ENCODE peak calls at places on chromosomes 7 and 10, in five cellular contexts. A, M, O, F and Q are unnamed samples.

GRCh38 chr7:99923200-99923599 is 3.9 kb upstream of the TRIM4 start:
- DNase-seq in A (no peak), M (no peak), O (no peak), F (no peak), Q (no peak)

GRCh38 chr7:99109108-99110051 is 34.5 kb downstream of the SMURF1 start:
- DNase-seq in A (no peak), M (no peak), O (no peak), F (peak), Q (no peak)

GRCh38 chr7:143480501-143480900 is 2.8 kb downstream of the TAS2R41 start:
- DNase-seq in A (no peak), M (no peak), O (no peak), F (no peak), Q (no peak)

GRCh38 chr10:71088054-71088453 is 124.3 kb upstream of the UNC5B start:
- DNase-seq in A (no peak), M (no peak), O (no peak), F (no peak), Q (no peak)

GRCh38 chr7:22728416-22729029 is 1.5 kb downstream of the IL6 start:
- DNase-seq in A (peak), M (no peak), O (peak), F (peak), Q (no peak)

GRCh38 chr7:27346531-27347260 is 104.1 kb downstream of the EVX1 start:
- DNase-seq in A (peak), M (peak), O (peak), F (peak), Q (peak)

GRCh38 chr7:20787658-20788057 is 972 bp upstream of the SP8 start:
- DNase-seq in A (no peak), M (no peak), O (no peak), F (peak), Q (no peak)

GRCh38 chr7:111090834-111091233 is at the start of gene LRRN3:
- DNase-seq in A (no peak), M (no peak), O (no peak), F (peak), Q (no peak)

GRCh38 chr10:64658528-64658927 is 1137.3 kb downstream of the REEP3 start:
- DNase-seq in A (no peak), M (no peak), O (no peak), F (no peak), Q (no peak)

GRCh38 chr7:108278281-108278680 is 148.1 kb upstream of the LAMB4 start:
- DNase-seq in A (no peak), M (no peak), O (no peak), F (no peak), Q (no peak)

GRCh38 chr7:155665957-155666287 is 21.5 kb downstream of the RBM33 start:
- DNase-seq in A (no peak), M (no peak), O (peak), F (peak), Q (peak)

GRCh38 chr10:125878957-125879835 is 1.9 kb downstream of the DHX32 start:
- DNase-seq in A (peak), M (no peak), O (peak), F (peak), Q (peak)

GRCh38 chr7:70183278-70183677 is 585.0 kb downstream of the AUTS2 start:
- DNase-seq in A (no peak), M (peak), O (no peak), F (no peak), Q (no peak)

GRCh38 chr7:120981888-120982615 is 6.5 kb upstream of the CPED1 start:
- DNase-seq in A (no peak), M (no peak), O (peak), F (peak), Q (peak)

GRCh38 chr10:46314046-46314445 is 27.2 kb downstream of the ANTXRL start:
- DNase-seq in A (no peak), M (no peak), O (no peak), F (no peak), Q (no peak)

GRCh38 chr7:136976504-136977251 is 108.2 kb downstream of the CHRM2 start:
- DNase-seq in A (no peak), M (no peak), O (no peak), F (peak), Q (no peak)

GRCh38 chr10:33776419-33776818 is 442.0 kb upstream of the NRP1 start:
- DNase-seq in A (no peak), M (no peak), O (no peak), F (no peak), Q (no peak)

GRCh38 chr7:75734586-75735047 is 4.1 kb downstream of the HIP1 start:
- DNase-seq in A (no peak), M (no peak), O (peak), F (peak), Q (no peak)

GRCh38 chr10:48701941-48702340 is 17.3 kb downstream of the WDFY4 start:
- DNase-seq in A (no peak), M (no peak), O (no peak), F (no peak), Q (no peak)

GRCh38 chr7:519974-520458 is 370 bp upstream of the PDGFA start:
- DNase-seq in A (no peak), M (peak), O (peak), F (peak), Q (no peak)

GRCh38 chr10:24466616-24466949 is 257.1 kb downstream of the ARHGAP21 start:
- DNase-seq in A (no peak), M (no peak), O (no peak), F (no peak), Q (no peak)

GRCh38 chr7:133573554-133574265 is 320.8 kb downstream of the EXOC4 start:
- DNase-seq in A (no peak), M (no peak), O (no peak), F (no peak), Q (no peak)

GRCh38 chr10:78209987-78210386 is 176.3 kb downstream of the RPS24 start:
- DNase-seq in A (no peak), M (no peak), O (no peak), F (no peak), Q (no peak)

GRCh38 chr10:90860790-90861189 is 3.0 kb upstream of the HTR7 start:
- DNase-seq in A (no peak), M (no peak), O (no peak), F (no peak), Q (no peak)

GRCh38 chr10:133388973-133389818 is 4.8 kb upstream of the MTG1 start:
- DNase-seq in A (no peak), M (peak), O (no peak), F (no peak), Q (no peak)

GRCh38 chr10:69048103-69048502 is 39.8 kb upstream of the SRGN start:
- DNase-seq in A (no peak), M (no peak), O (no peak), F (peak), Q (no peak)

GRCh38 chr10:70084189-70084588 is 31.5 kb downstream of the MACROH2A2 start:
- DNase-seq in A (no peak), M (no peak), O (no peak), F (no peak), Q (no peak)

GRCh38 chr7:143444785-143445184 is 1.5 kb downstream of the TAS2R60 start:
- DNase-seq in A (no peak), M (no peak), O (no peak), F (no peak), Q (no peak)

GRCh38 chr7:497346-497745 is 22.3 kb downstream of the PDGFA start:
- DNase-seq in A (no peak), M (no peak), O (no peak), F (no peak), Q (no peak)

GRCh38 chr10:111249925-111250324 is 173.1 kb downstream of the ADRA2A start:
- DNase-seq in A (no peak), M (peak), O (no peak), F (no peak), Q (no peak)

GRCh38 chr10:36681751-36682633 is 443.4 kb upstream of the ANKRD30A start:
- DNase-seq in A (no peak), M (no peak), O (no peak), F (no peak), Q (no peak)

GRCh38 chr10:133421336-133422222 is 2.8 kb downstream of the SPRN start:
- DNase-seq in A (no peak), M (no peak), O (no peak), F (no peak), Q (no peak)

GRCh38 chr7:43148161-43148731 is 35.8 kb downstream of the HECW1 start:
- DNase-seq in A (no peak), M (no peak), O (peak), F (peak), Q (no peak)

GRCh38 chr10:47175181-47176080 is 124.6 kb upstream of the GDF10 start:
- DNase-seq in A (no peak), M (no peak), O (no peak), F (no peak), Q (no peak)

DNA sequence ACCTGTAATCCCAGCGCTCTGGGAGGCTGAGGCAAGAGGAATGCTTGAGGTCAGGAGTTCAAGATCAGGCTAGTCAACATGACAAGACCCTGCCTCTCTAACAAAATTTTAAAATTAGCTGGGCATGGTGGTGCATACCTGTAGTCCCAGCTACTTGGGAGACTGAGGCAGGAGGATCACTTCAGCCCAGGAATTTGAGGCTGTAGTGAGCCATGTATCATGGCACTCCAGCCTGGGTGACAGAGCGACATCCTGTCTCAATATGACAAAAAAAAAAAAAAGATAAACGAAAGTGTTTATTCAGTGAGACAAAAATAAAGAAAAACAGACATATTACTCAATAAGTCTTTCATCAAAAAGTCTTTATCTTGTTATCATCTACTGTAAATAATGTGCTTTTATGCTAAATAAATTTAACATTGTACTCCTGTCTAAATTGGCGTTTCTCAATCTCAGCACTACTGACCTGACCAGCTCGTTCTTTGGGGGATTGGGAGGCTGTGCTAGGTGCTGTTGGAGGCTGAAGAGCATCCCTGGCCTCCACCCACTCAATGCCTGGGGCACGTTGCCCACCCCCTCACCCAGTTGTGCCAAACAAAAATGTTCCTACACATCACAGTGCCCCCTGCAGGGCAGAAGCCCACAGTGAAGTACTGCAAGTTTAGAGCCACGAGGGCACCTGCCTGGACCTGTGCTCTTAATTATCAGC is 57.7 kb downstream of the NCAPG2 start:
- DNase-seq in A (no peak), M (peak), O (peak), F (no peak), Q (no peak)
- TF ChIP-seq CTCF in A (peak), M (peak), O (peak), F (peak), Q (peak)

GRCh38 chr10:18319628-18320027 is 179.4 kb downstream of the CACNB2 start:
- DNase-seq in A (no peak), M (no peak), O (no peak), F (no peak), Q (no peak)
- TF ChIP-seq CTCF in A (no peak), M (no peak), O (no peak), F (no peak), Q (no peak)

DNA sequence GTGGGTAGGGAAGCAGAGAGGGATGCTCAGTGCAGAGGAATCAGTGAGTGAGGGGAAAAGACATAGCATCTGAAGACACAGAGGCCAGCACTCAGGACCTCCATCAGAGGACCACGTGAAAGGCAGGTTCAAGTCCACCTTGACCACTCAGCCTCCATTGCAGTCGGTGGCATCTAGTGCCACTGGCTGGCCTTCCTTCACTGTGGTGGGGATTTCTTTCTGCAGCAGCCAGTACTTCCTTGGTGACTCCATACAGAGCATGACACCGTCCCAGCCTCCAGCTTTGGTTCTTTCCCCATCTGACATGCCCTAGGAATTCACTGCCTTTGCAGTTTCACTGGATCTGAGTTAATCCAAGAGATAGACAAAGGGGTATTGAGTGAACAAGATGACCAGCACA is 58.0 kb downstream of the SYPL1 start:
- DNase-seq in A (no peak), M (no peak), O (no peak), F (no peak), Q (no peak)
- TF ChIP-seq CTCF in A (no peak), M (no peak), O (no peak), F (no peak), Q (no peak)

GRCh38 chr7:127365164-127365956 is 27.1 kb downstream of the ZNF800 start:
- DNase-seq in A (no peak), M (no peak), O (no peak), F (no peak), Q (no peak)
- TF ChIP-seq CTCF in A (no peak), M (no peak), O (no peak), F (no peak), Q (no peak)

DNA sequence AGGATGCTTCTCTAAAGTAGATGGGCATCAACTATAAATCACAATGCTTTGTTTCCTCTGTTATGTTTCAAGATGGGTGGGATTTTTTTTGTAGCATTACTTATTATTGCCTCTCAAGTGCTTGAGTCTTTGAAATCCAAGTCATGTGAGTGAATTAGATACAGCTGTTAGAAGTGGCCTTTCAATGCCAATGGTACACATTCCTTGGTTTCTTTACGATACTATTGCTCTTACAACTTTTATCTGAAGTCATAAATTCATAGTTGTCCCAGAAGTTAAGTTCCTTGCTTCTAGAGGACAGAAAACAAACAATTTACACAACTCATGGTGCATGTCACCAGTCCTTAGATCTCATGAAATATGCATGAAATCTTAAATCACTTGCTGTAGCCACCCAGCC is 15.5 kb downstream of the CFTR start:
- DNase-seq in A (no peak), M (no peak), O (no peak), F (no peak), Q (no peak)
- TF ChIP-seq CTCF in A (no peak), M (no peak), O (no peak), F (no peak), Q (no peak)

GRCh38 chr10:104303594-104304178 is 34.6 kb downstream of the ITPRIP start:
- DNase-seq in A (no peak), M (no peak), O (no peak), F (no peak), Q (no peak)

GRCh38 chr10:104304346-104304745 is 33.9 kb downstream of the ITPRIP start:
- DNase-seq in A (no peak), M (no peak), O (no peak), F (no peak), Q (no peak)

GRCh38 chr10:104300736-104301292 is 31.8 kb downstream of the GSTO2 start:
- DNase-seq in A (no peak), M (peak), O (peak), F (peak), Q (peak)

GRCh38 chr10:104300002-104300735 is 31.2 kb downstream of the GSTO2 start:
- DNase-seq in A (no peak), M (no peak), O (peak), F (peak), Q (peak)

DNA sequence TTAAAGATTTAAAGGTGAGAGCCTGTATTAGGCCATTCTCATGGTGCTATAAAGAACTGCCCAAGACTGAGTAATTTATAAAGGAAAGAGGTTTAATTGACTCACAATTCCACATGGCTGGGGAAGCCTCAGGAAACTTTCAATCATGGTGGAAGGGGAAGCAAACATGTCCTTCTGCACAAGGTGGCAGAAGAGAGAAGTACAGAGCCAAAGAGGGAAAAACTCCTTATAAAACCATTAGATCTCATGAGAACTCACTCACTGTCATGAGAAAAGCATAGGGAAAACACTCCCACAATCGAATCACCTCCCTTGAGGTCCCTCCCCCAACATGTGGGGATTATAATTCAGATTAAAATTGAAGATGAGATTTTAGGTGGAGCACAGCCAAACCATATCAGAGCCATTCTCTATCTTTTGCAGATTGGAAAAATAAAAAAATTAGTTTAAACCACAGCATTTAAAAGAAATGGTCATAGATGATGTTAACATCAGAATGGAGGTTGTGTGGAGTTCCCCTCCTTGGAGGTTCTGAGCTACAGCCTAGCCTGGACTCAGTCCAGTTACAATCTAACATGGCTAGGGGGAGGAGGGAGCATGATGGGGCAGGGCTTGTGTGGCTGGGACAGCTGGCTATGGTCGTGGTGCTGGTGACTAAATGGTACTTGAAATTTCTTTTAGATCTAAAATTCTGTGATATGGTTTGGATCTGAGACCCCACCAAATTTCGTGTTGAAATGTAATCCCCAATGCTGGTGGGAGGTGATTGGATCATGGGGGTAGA is 33.1 kb downstream of the GSTO2 start:
- DNase-seq in A (no peak), M (no peak), O (no peak), F (peak), Q (no peak)
- TF ChIP-seq CTCF in A (no peak), M (no peak), O (no peak), F (no peak), Q (no peak)

GRCh38 chr10:23448323-23448722 is 9.4 kb downstream of the OTUD1 start:
- DNase-seq in A (no peak), M (no peak), O (no peak), F (no peak), Q (no peak)
- TF ChIP-seq CTCF in A (no peak), M (no peak), O (no peak), F (no peak), Q (no peak)